ENCODE peak calls at places on chromosome 20, in seven cellular contexts. P, E, L, I, Y, Q and A are unnamed samples.

GRCh38 chr20:32474967-32475819 is 109.9 kb downstream of the NOL4L start:
- DNase-seq in P (peak; percentile 93), E (peak; percentile 93), L (peak; percentile 91), I (peak; percentile 56), Y (peak; percentile 91), Q (peak; percentile 91), A (peak; percentile 98)

GRCh38 chr20:59428006-59428405 is 127.6 kb downstream of the EDN3 start:
- DNase-seq in P (no peak), E (no peak), L (no peak), I (no peak), Y (no peak), Q (no peak), A (no peak)

GRCh38 chr20:45937765-45938164 is 3.3 kb downstream of the PCIF1 start:
- DNase-seq in P (peak; percentile 38), E (no peak), L (peak; percentile 48), I (no peak), Y (no peak), Q (no peak), A (no peak)

GRCh38 chr20:17626217-17627007 is 55.6 kb downstream of the RRBP1 start:
- DNase-seq in P (no peak), E (no peak), L (no peak), I (no peak), Y (peak; percentile 44), Q (peak; percentile 56), A (no peak)

GRCh38 chr20:42688576-42688975 is 501.1 kb downstream of the PTPRT start:
- DNase-seq in P (no peak), E (no peak), L (no peak), I (no peak), Y (no peak), Q (no peak), A (no peak)

GRCh38 chr20:3654326-3655031 is 8.7 kb downstream of the GFRA4 start:
- DNase-seq in P (no peak), E (no peak), L (no peak), I (no peak), Y (no peak), Q (no peak), A (no peak)

GRCh38 chr20:9068232-9068781 is 580 bp upstream of the PLCB4 start:
- DNase-seq in P (no peak), E (no peak), L (peak; percentile 41), I (no peak), Y (peak; percentile 69), Q (peak; percentile 72), A (no peak)

GRCh38 chr20:45394221-45395113 is 13.6 kb upstream of the DBNDD2 start:
- DNase-seq in P (no peak), E (no peak), L (no peak), I (no peak), Y (no peak), Q (no peak), A (no peak)

GRCh38 chr20:24686156-24686555 is 216.7 kb downstream of the SYNDIG1 start:
- DNase-seq in P (no peak), E (no peak), L (no peak), I (no peak), Y (no peak), Q (no peak), A (no peak)

GRCh38 chr20:61066541-61066940 is 185.5 kb upstream of the CDH4 start:
- DNase-seq in P (no peak), E (no peak), L (no peak), I (no peak), Y (no peak), Q (no peak), A (no peak)

GRCh38 chr20:60750909-60751308 is 501.2 kb upstream of the CDH4 start:
- DNase-seq in P (no peak), E (no peak), L (no peak), I (no peak), Y (no peak), Q (no peak), A (no peak)

GRCh38 chr20:34030453-34030852 is 36.7 kb downstream of the RALY start:
- DNase-seq in P (no peak), E (no peak), L (no peak), I (no peak), Y (no peak), Q (no peak), A (no peak)

GRCh38 chr20:63150391-63150898 is 65.5 kb downstream of the YTHDF1 start:
- DNase-seq in P (no peak), E (no peak), L (no peak), I (no peak), Y (peak; percentile 63), Q (peak; percentile 7), A (no peak)

GRCh38 chr20:18743665-18744440 is 69.7 kb upstream of the SCP2D1 start:
- DNase-seq in P (peak; percentile 46), E (no peak), L (no peak), I (no peak), Y (no peak), Q (no peak), A (no peak)

GRCh38 chr20:32447136-32448027 is 89.3 kb downstream of the ASXL1 start:
- DNase-seq in P (no peak), E (peak; percentile 11), L (no peak), I (no peak), Y (peak; percentile 69), Q (no peak), A (no peak)

GRCh38 chr20:19095762-19096161 is 116.7 kb upstream of the SLC24A3 start:
- DNase-seq in P (no peak), E (no peak), L (no peak), I (no peak), Y (no peak), Q (no peak), A (no peak)

GRCh38 chr20:41617059-41617921 is 887 bp downstream of the CHD6 start:
- DNase-seq in P (peak; percentile 39), E (peak; percentile 54), L (peak; percentile 32), I (peak; percentile 65), Y (peak; percentile 88), Q (peak; percentile 54), A (peak; percentile 28)

GRCh38 chr20:25319241-25320034 is 71.2 kb downstream of the ABHD12 start:
- DNase-seq in P (no peak), E (no peak), L (no peak), I (no peak), Y (peak; percentile 74), Q (no peak), A (no peak)

GRCh38 chr20:57352305-57352704 is 1.2 kb downstream of the RAE1 start:
- DNase-seq in P (no peak), E (no peak), L (no peak), I (no peak), Y (no peak), Q (no peak), A (no peak)
- H3K4me3 ChIP-seq in P (peak overlapping the region; percentile 98), E (no peak overlapping the region), L (no peak overlapping the region), I (peak overlapping the region; percentile 85), Y (peak overlapping the region; percentile 99), Q (no peak overlapping the region), A (peak overlapping the region; percentile 94)

GRCh38 chr20:16573011-16573965 is at the start of gene KIF16B:
- DNase-seq in P (peak; percentile 78), E (peak; percentile 95), L (peak; percentile 76), I (peak; percentile 92), Y (peak; percentile 97), Q (peak; percentile 93), A (peak; percentile 92)
- TF ChIP-seq CTCF in P (no peak), E (peak; percentile 43), L (no peak), I (no peak), Y (no peak), Q (peak; percentile 18), A (no peak)

GRCh38 chr20:49270177-49270576 is 7.7 kb downstream of the ZNFX1 start:
- DNase-seq in P (peak; percentile 81), E (no peak), L (peak; percentile 39), I (no peak), Y (no peak), Q (no peak), A (no peak)
- H3K4me3 ChIP-seq in P (no peak overlapping the region), E (no peak overlapping the region), L (no peak overlapping the region), I (peak overlapping the region; percentile 47), Y (peak overlapping the region; percentile 59), Q (no peak overlapping the region), A (no peak overlapping the region)

DNA sequence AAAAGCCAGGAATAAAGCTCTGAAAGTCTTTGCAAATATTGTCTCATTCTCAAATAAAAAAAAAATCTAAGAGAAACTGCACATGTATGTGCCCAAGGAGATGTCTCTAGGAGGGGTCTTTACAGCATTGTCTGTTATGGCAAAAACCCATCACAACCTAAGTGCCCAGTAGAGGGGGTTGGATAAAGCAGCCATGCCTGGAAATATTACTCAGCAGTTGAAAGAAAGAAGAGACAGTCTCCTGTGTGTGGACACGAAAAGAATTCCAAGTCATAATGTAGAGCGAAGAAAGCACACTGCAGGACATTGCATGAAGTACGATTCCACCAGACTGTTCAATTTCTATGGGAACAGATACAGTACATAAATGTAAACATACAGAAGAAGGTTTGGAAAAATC is 7.3 kb upstream of the TGM2 start:
- DNase-seq in P (no peak), E (no peak), L (peak; percentile 59), I (no peak), Y (no peak), Q (no peak), A (peak; percentile 69)
- TF ChIP-seq CTCF in P (peak; percentile 30), E (no peak), L (peak; percentile 47), I (no peak), Y (no peak), Q (no peak), A (peak; percentile 64)

GRCh38 chr20:1183153-1183552 is 1.6 kb downstream of the TMEM74B start:
- DNase-seq in P (no peak), E (no peak), L (no peak), I (no peak), Y (no peak), Q (no peak), A (no peak)

GRCh38 chr20:1184638-1185315 is at the start of gene TMEM74B:
- DNase-seq in P (no peak), E (no peak), L (no peak), I (no peak), Y (no peak), Q (no peak), A (no peak)

GRCh38 chr20:1185781-1186334 is 1.1 kb upstream of the TMEM74B start:
- DNase-seq in P (peak; percentile 41), E (peak; percentile 44), L (peak; percentile 26), I (no peak), Y (no peak), Q (peak; percentile 59), A (peak; percentile 7)

GRCh38 chr20:1185316-1185741 is 548 bp upstream of the TMEM74B start:
- DNase-seq in P (no peak), E (no peak), L (no peak), I (no peak), Y (no peak), Q (peak; percentile 26), A (no peak)

DNA sequence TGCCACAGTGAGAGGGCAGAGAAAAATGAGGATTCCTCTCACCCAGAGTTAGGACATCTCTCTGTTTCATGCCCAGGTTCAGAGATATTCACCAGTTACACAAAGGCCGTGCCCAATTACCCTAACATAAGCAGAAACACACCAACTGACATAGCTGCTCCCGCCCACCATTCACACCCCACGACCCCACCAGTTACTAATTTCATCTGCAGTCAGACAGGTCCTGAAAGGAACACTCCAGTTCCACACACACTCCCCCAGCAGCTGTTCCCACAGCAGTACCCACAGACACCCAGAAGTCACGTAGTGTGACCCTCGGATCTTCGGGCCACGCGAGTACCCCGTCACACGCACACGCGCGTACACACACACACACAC is 532 bp downstream of the TMEM74B start:
- DNase-seq in P (no peak), E (no peak), L (no peak), I (no peak), Y (no peak), Q (no peak), A (no peak)
- H3K4me3 ChIP-seq in P (no peak overlapping the region), E (no peak overlapping the region), L (no peak overlapping the region), I (no peak overlapping the region), Y (peak overlapping the region; percentile 74), Q (no peak overlapping the region), A (no peak overlapping the region)